ENCODE peak calls at places on chromosomes 12 and 14, in seven cellular contexts. One of them, this sample, is unnamed.
A peak's percentile ranks its signal among the peaks of the same experiment; 100 is the strongest.

GRCh38 chr14:59215353-59215752 is 26.9 kb downstream of the DAAM1 start:
- DNase-seq in iris pigment epithelial cell: peak; percentile 48
- DNase-seq in GM12864: no peak
- DNase-seq in left ventricle myocardium superior: peak; percentile 87
- DNase-seq in activated CD4-positive, alpha-beta T cell treated with anti-CD3 and anti-CD28 coated beads for 48 hours: no peak
- DNase-seq in T-cell: no peak
- DNase-seq in GM10248: no peak
- DNase-seq in this sample: peak; percentile 95

GRCh38 chr12:3129301-3130052 is 52.3 kb downstream of the TSPAN9 start:
- DNase-seq in iris pigment epithelial cell: peak; percentile 92
- DNase-seq in GM12864: peak; percentile 26
- DNase-seq in left ventricle myocardium superior: no peak
- DNase-seq in activated CD4-positive, alpha-beta T cell treated with anti-CD3 and anti-CD28 coated beads for 48 hours: peak; percentile 40
- DNase-seq in T-cell: no peak
- DNase-seq in GM10248: no peak
- DNase-seq in this sample: no peak

GRCh38 chr12:62817556-62818271 is 117.2 kb downstream of the PPM1H start:
- DNase-seq in iris pigment epithelial cell: peak; percentile 90
- DNase-seq in GM12864: no peak
- DNase-seq in left ventricle myocardium superior: no peak
- DNase-seq in activated CD4-positive, alpha-beta T cell treated with anti-CD3 and anti-CD28 coated beads for 48 hours: no peak
- DNase-seq in T-cell: no peak
- DNase-seq in GM10248: no peak
- DNase-seq in this sample: no peak

GRCh38 chr14:103538291-103539055 is 9.5 kb downstream of the TRMT61A start:
- DNase-seq in iris pigment epithelial cell: no peak
- DNase-seq in GM12864: no peak
- DNase-seq in left ventricle myocardium superior: peak; percentile 60
- DNase-seq in activated CD4-positive, alpha-beta T cell treated with anti-CD3 and anti-CD28 coated beads for 48 hours: no peak
- DNase-seq in T-cell: no peak
- DNase-seq in GM10248: no peak
- DNase-seq in this sample: peak; percentile 80

GRCh38 chr14:99122521-99123125 is 149.4 kb downstream of the BCL11B start:
- DNase-seq in iris pigment epithelial cell: no peak
- DNase-seq in GM12864: no peak
- DNase-seq in left ventricle myocardium superior: no peak
- DNase-seq in activated CD4-positive, alpha-beta T cell treated with anti-CD3 and anti-CD28 coated beads for 48 hours: no peak
- DNase-seq in T-cell: no peak
- DNase-seq in GM10248: no peak
- DNase-seq in this sample: peak; percentile 10

GRCh38 chr12:97359291-97359690 is 103.3 kb upstream of the RMST start:
- DNase-seq in iris pigment epithelial cell: no peak
- DNase-seq in GM12864: no peak
- DNase-seq in left ventricle myocardium superior: no peak
- DNase-seq in activated CD4-positive, alpha-beta T cell treated with anti-CD3 and anti-CD28 coated beads for 48 hours: no peak
- DNase-seq in T-cell: no peak
- DNase-seq in GM10248: no peak
- DNase-seq in this sample: no peak

GRCh38 chr14:61515436-61516124 is 179.7 kb upstream of the HIF1A start:
- DNase-seq in iris pigment epithelial cell: no peak
- DNase-seq in GM12864: no peak
- DNase-seq in left ventricle myocardium superior: no peak
- DNase-seq in activated CD4-positive, alpha-beta T cell treated with anti-CD3 and anti-CD28 coated beads for 48 hours: no peak
- DNase-seq in T-cell: no peak
- DNase-seq in GM10248: no peak
- DNase-seq in this sample: no peak

GRCh38 chr12:119447618-119448017 is 113.1 kb downstream of the CCDC60 start:
- DNase-seq in iris pigment epithelial cell: no peak
- DNase-seq in GM12864: peak; percentile 52
- DNase-seq in left ventricle myocardium superior: no peak
- DNase-seq in activated CD4-positive, alpha-beta T cell treated with anti-CD3 and anti-CD28 coated beads for 48 hours: no peak
- DNase-seq in T-cell: no peak
- DNase-seq in GM10248: no peak
- DNase-seq in this sample: no peak

GRCh38 chr14:74897642-74898041 is 15.9 kb downstream of the DLST start:
- DNase-seq in iris pigment epithelial cell: no peak
- DNase-seq in GM12864: no peak
- DNase-seq in left ventricle myocardium superior: no peak
- DNase-seq in activated CD4-positive, alpha-beta T cell treated with anti-CD3 and anti-CD28 coated beads for 48 hours: no peak
- DNase-seq in T-cell: no peak
- DNase-seq in GM10248: no peak
- DNase-seq in this sample: no peak

GRCh38 chr14:71137536-71138235 is 230.4 kb downstream of the PCNX1 start:
- DNase-seq in iris pigment epithelial cell: no peak
- DNase-seq in GM12864: no peak
- DNase-seq in left ventricle myocardium superior: no peak
- DNase-seq in activated CD4-positive, alpha-beta T cell treated with anti-CD3 and anti-CD28 coated beads for 48 hours: no peak
- DNase-seq in T-cell: no peak
- DNase-seq in GM10248: no peak
- DNase-seq in this sample: no peak

GRCh38 chr14:26286806-26287205 is 311.0 kb downstream of the NOVA1 start:
- DNase-seq in iris pigment epithelial cell: peak; percentile 28
- DNase-seq in GM12864: no peak
- DNase-seq in left ventricle myocardium superior: no peak
- DNase-seq in activated CD4-positive, alpha-beta T cell treated with anti-CD3 and anti-CD28 coated beads for 48 hours: no peak
- DNase-seq in T-cell: no peak
- DNase-seq in GM10248: no peak
- DNase-seq in this sample: no peak

GRCh38 chr12:13940466-13940865 is 40.9 kb downstream of the GRIN2B start:
- DNase-seq in iris pigment epithelial cell: no peak
- DNase-seq in GM12864: no peak
- DNase-seq in left ventricle myocardium superior: no peak
- DNase-seq in activated CD4-positive, alpha-beta T cell treated with anti-CD3 and anti-CD28 coated beads for 48 hours: no peak
- DNase-seq in T-cell: no peak
- DNase-seq in GM10248: no peak
- DNase-seq in this sample: no peak

GRCh38 chr12:133081408-133081806 is 684 bp downstream of the ZNF140 start:
- DNase-seq in iris pigment epithelial cell: no peak
- DNase-seq in GM12864: no peak
- DNase-seq in left ventricle myocardium superior: peak; percentile 32
- DNase-seq in activated CD4-positive, alpha-beta T cell treated with anti-CD3 and anti-CD28 coated beads for 48 hours: peak; percentile 7
- DNase-seq in T-cell: no peak
- DNase-seq in GM10248: no peak
- DNase-seq in this sample: no peak

GRCh38 chr14:93073833-93074769 is 41.6 kb downstream of the ITPK1 start:
- DNase-seq in iris pigment epithelial cell: peak; percentile 68
- DNase-seq in GM12864: no peak
- DNase-seq in left ventricle myocardium superior: peak; percentile 69
- DNase-seq in activated CD4-positive, alpha-beta T cell treated with anti-CD3 and anti-CD28 coated beads for 48 hours: no peak
- DNase-seq in T-cell: no peak
- DNase-seq in GM10248: no peak
- DNase-seq in this sample: no peak

GRCh38 chr14:96263347-96264199 is 7.6 kb downstream of the BDKRB1 start:
- DNase-seq in iris pigment epithelial cell: no peak
- DNase-seq in GM12864: no peak
- DNase-seq in left ventricle myocardium superior: no peak
- DNase-seq in activated CD4-positive, alpha-beta T cell treated with anti-CD3 and anti-CD28 coated beads for 48 hours: no peak
- DNase-seq in T-cell: no peak
- DNase-seq in GM10248: no peak
- DNase-seq in this sample: peak; percentile 21

GRCh38 chr12:57154804-57155434 is 7.5 kb upstream of the LRP1-AS start:
- DNase-seq in iris pigment epithelial cell: no peak
- DNase-seq in GM12864: peak; percentile 3
- DNase-seq in left ventricle myocardium superior: no peak
- DNase-seq in activated CD4-positive, alpha-beta T cell treated with anti-CD3 and anti-CD28 coated beads for 48 hours: no peak
- DNase-seq in T-cell: no peak
- DNase-seq in GM10248: peak; percentile 45
- DNase-seq in this sample: no peak

GRCh38 chr12:32290411-32290810 is 108.9 kb upstream of the FGD4 start:
- DNase-seq in iris pigment epithelial cell: peak; percentile 79
- DNase-seq in GM12864: no peak
- DNase-seq in left ventricle myocardium superior: no peak
- DNase-seq in activated CD4-positive, alpha-beta T cell treated with anti-CD3 and anti-CD28 coated beads for 48 hours: no peak
- DNase-seq in T-cell: no peak
- DNase-seq in GM10248: no peak
- DNase-seq in this sample: no peak

GRCh38 chr12:115140981-115141380 is 457.0 kb upstream of the TBX3 start:
- DNase-seq in iris pigment epithelial cell: no peak
- DNase-seq in GM12864: no peak
- DNase-seq in left ventricle myocardium superior: no peak
- DNase-seq in activated CD4-positive, alpha-beta T cell treated with anti-CD3 and anti-CD28 coated beads for 48 hours: no peak
- DNase-seq in T-cell: no peak
- DNase-seq in GM10248: no peak
- DNase-seq in this sample: no peak

GRCh38 chr12:88707800-88708199 is 127.5 kb upstream of the KITLG start:
- DNase-seq in iris pigment epithelial cell: no peak
- DNase-seq in GM12864: no peak
- DNase-seq in left ventricle myocardium superior: no peak
- DNase-seq in activated CD4-positive, alpha-beta T cell treated with anti-CD3 and anti-CD28 coated beads for 48 hours: no peak
- DNase-seq in T-cell: no peak
- DNase-seq in GM10248: no peak
- DNase-seq in this sample: no peak

GRCh38 chr12:53051058-53051880 is 1.4 kb downstream of the TNS2 start:
- DNase-seq in iris pigment epithelial cell: peak; percentile 91
- DNase-seq in GM12864: no peak
- DNase-seq in left ventricle myocardium superior: peak; percentile 84
- DNase-seq in activated CD4-positive, alpha-beta T cell treated with anti-CD3 and anti-CD28 coated beads for 48 hours: no peak
- DNase-seq in T-cell: no peak
- DNase-seq in GM10248: no peak
- DNase-seq in this sample: peak; percentile 95

GRCh38 chr12:62684586-62685295 is 218.1 kb downstream of the MON2 start:
- DNase-seq in iris pigment epithelial cell: peak; percentile 31
- DNase-seq in GM12864: no peak
- DNase-seq in left ventricle myocardium superior: peak; percentile 84
- DNase-seq in activated CD4-positive, alpha-beta T cell treated with anti-CD3 and anti-CD28 coated beads for 48 hours: no peak
- DNase-seq in T-cell: no peak
- DNase-seq in GM10248: no peak
- DNase-seq in this sample: peak; percentile 91

GRCh38 chr14:100115236-100115635 is 44.2 kb downstream of the DEGS2 start:
- DNase-seq in iris pigment epithelial cell: no peak
- DNase-seq in GM12864: no peak
- DNase-seq in left ventricle myocardium superior: no peak
- DNase-seq in activated CD4-positive, alpha-beta T cell treated with anti-CD3 and anti-CD28 coated beads for 48 hours: no peak
- DNase-seq in T-cell: no peak
- DNase-seq in GM10248: no peak
- DNase-seq in this sample: no peak

GRCh38 chr14:79629372-79629771 is 581.9 kb downstream of the DIO2 start:
- DNase-seq in iris pigment epithelial cell: no peak
- DNase-seq in GM12864: no peak
- DNase-seq in left ventricle myocardium superior: no peak
- DNase-seq in activated CD4-positive, alpha-beta T cell treated with anti-CD3 and anti-CD28 coated beads for 48 hours: no peak
- DNase-seq in T-cell: no peak
- DNase-seq in GM10248: no peak
- DNase-seq in this sample: no peak

GRCh38 chr12:96359328-96359727 is 40.9 kb downstream of the CDK17 start:
- DNase-seq in iris pigment epithelial cell: no peak
- DNase-seq in GM12864: no peak
- DNase-seq in left ventricle myocardium superior: no peak
- DNase-seq in activated CD4-positive, alpha-beta T cell treated with anti-CD3 and anti-CD28 coated beads for 48 hours: no peak
- DNase-seq in T-cell: no peak
- DNase-seq in GM10248: no peak
- DNase-seq in this sample: no peak

GRCh38 chr12:52401926-52402325 is 4.2 kb downstream of the KRT82 start:
- DNase-seq in iris pigment epithelial cell: no peak
- DNase-seq in GM12864: no peak
- DNase-seq in left ventricle myocardium superior: no peak
- DNase-seq in activated CD4-positive, alpha-beta T cell treated with anti-CD3 and anti-CD28 coated beads for 48 hours: no peak
- DNase-seq in T-cell: no peak
- DNase-seq in GM10248: no peak
- DNase-seq in this sample: no peak

GRCh38 chr14:84129028-84129427 is 1400.9 kb upstream of the FLRT2 start:
- DNase-seq in iris pigment epithelial cell: no peak
- DNase-seq in GM12864: no peak
- DNase-seq in left ventricle myocardium superior: no peak
- DNase-seq in activated CD4-positive, alpha-beta T cell treated with anti-CD3 and anti-CD28 coated beads for 48 hours: no peak
- DNase-seq in T-cell: no peak
- DNase-seq in GM10248: no peak
- DNase-seq in this sample: no peak

GRCh38 chr12:119412811-119413794 is 78.6 kb downstream of the CCDC60 start:
- DNase-seq in iris pigment epithelial cell: peak; percentile 59
- DNase-seq in GM12864: peak; percentile 19
- DNase-seq in left ventricle myocardium superior: peak; percentile 63
- DNase-seq in activated CD4-positive, alpha-beta T cell treated with anti-CD3 and anti-CD28 coated beads for 48 hours: peak; percentile 69
- DNase-seq in T-cell: no peak
- DNase-seq in GM10248: peak; percentile 58
- DNase-seq in this sample: peak; percentile 82

GRCh38 chr14:72420749-72421452 is 473.0 kb downstream of the DPF3 start:
- DNase-seq in iris pigment epithelial cell: peak; percentile 56
- DNase-seq in GM12864: no peak
- DNase-seq in left ventricle myocardium superior: peak; percentile 81
- DNase-seq in activated CD4-positive, alpha-beta T cell treated with anti-CD3 and anti-CD28 coated beads for 48 hours: peak; percentile 88
- DNase-seq in T-cell: peak; percentile 48
- DNase-seq in GM10248: peak; percentile 65
- DNase-seq in this sample: peak; percentile 78

GRCh38 chr12:98156697-98157096 is 358.7 kb upstream of the TMPO start:
- DNase-seq in iris pigment epithelial cell: no peak
- DNase-seq in GM12864: no peak
- DNase-seq in left ventricle myocardium superior: no peak
- DNase-seq in activated CD4-positive, alpha-beta T cell treated with anti-CD3 and anti-CD28 coated beads for 48 hours: no peak
- DNase-seq in T-cell: no peak
- DNase-seq in GM10248: no peak
- DNase-seq in this sample: no peak

GRCh38 chr12:92619730-92620684 is 82.8 kb upstream of the PLEKHG7 start:
- DNase-seq in iris pigment epithelial cell: no peak
- DNase-seq in GM12864: no peak
- DNase-seq in left ventricle myocardium superior: no peak
- DNase-seq in activated CD4-positive, alpha-beta T cell treated with anti-CD3 and anti-CD28 coated beads for 48 hours: no peak
- DNase-seq in T-cell: no peak
- DNase-seq in GM10248: no peak
- DNase-seq in this sample: no peak

GRCh38 chr12:80939231-80939950 is 1.7 kb upstream of the LIN7A start:
- DNase-seq in iris pigment epithelial cell: peak; percentile 57
- DNase-seq in GM12864: no peak
- DNase-seq in left ventricle myocardium superior: no peak
- DNase-seq in activated CD4-positive, alpha-beta T cell treated with anti-CD3 and anti-CD28 coated beads for 48 hours: no peak
- DNase-seq in T-cell: no peak
- DNase-seq in GM10248: no peak
- DNase-seq in this sample: no peak

GRCh38 chr12:19085090-19085489 is 44.4 kb upstream of the PLEKHA5 start:
- DNase-seq in iris pigment epithelial cell: no peak
- DNase-seq in GM12864: no peak
- DNase-seq in left ventricle myocardium superior: no peak
- DNase-seq in activated CD4-positive, alpha-beta T cell treated with anti-CD3 and anti-CD28 coated beads for 48 hours: no peak
- DNase-seq in T-cell: no peak
- DNase-seq in GM10248: no peak
- DNase-seq in this sample: no peak

GRCh38 chr12:64893961-64894360 is 69.5 kb downstream of the TBC1D30 start:
- DNase-seq in iris pigment epithelial cell: peak; percentile 67
- DNase-seq in GM12864: no peak
- DNase-seq in left ventricle myocardium superior: no peak
- DNase-seq in activated CD4-positive, alpha-beta T cell treated with anti-CD3 and anti-CD28 coated beads for 48 hours: no peak
- DNase-seq in T-cell: no peak
- DNase-seq in GM10248: no peak
- DNase-seq in this sample: no peak

GRCh38 chr12:101924647-101925046 is 47.3 kb downstream of the DRAM1 start:
- DNase-seq in iris pigment epithelial cell: peak; percentile 48
- DNase-seq in GM12864: no peak
- DNase-seq in left ventricle myocardium superior: no peak
- DNase-seq in activated CD4-positive, alpha-beta T cell treated with anti-CD3 and anti-CD28 coated beads for 48 hours: peak; percentile 13
- DNase-seq in T-cell: no peak
- DNase-seq in GM10248: no peak
- DNase-seq in this sample: no peak

GRCh38 chr14:68491793-68492192 is 301.1 kb downstream of the ZFP36L1 start:
- DNase-seq in iris pigment epithelial cell: no peak
- DNase-seq in GM12864: no peak
- DNase-seq in left ventricle myocardium superior: no peak
- DNase-seq in activated CD4-positive, alpha-beta T cell treated with anti-CD3 and anti-CD28 coated beads for 48 hours: no peak
- DNase-seq in T-cell: no peak
- DNase-seq in GM10248: no peak
- DNase-seq in this sample: no peak

GRCh38 chr12:10634427-10634826 is 21.0 kb upstream of the MAGOHB start:
- DNase-seq in iris pigment epithelial cell: peak; percentile 42
- DNase-seq in GM12864: no peak
- DNase-seq in left ventricle myocardium superior: no peak
- DNase-seq in activated CD4-positive, alpha-beta T cell treated with anti-CD3 and anti-CD28 coated beads for 48 hours: no peak
- DNase-seq in T-cell: no peak
- DNase-seq in GM10248: no peak
- DNase-seq in this sample: no peak

GRCh38 chr12:13165578-13166120 is 30.9 kb upstream of the EMP1 start:
- DNase-seq in iris pigment epithelial cell: peak; percentile 78
- DNase-seq in GM12864: peak; percentile 16
- DNase-seq in left ventricle myocardium superior: peak; percentile 75
- DNase-seq in activated CD4-positive, alpha-beta T cell treated with anti-CD3 and anti-CD28 coated beads for 48 hours: peak; percentile 90
- DNase-seq in T-cell: peak; percentile 36
- DNase-seq in GM10248: no peak
- DNase-seq in this sample: peak; percentile 81

GRCh38 chr14:90522585-90523191 is 125.9 kb downstream of the CALM1 start:
- DNase-seq in iris pigment epithelial cell: peak; percentile 30
- DNase-seq in GM12864: no peak
- DNase-seq in left ventricle myocardium superior: peak; percentile 62
- DNase-seq in activated CD4-positive, alpha-beta T cell treated with anti-CD3 and anti-CD28 coated beads for 48 hours: no peak
- DNase-seq in T-cell: no peak
- DNase-seq in GM10248: no peak
- DNase-seq in this sample: peak; percentile 95

This sample was measured in sigmoid colon.